ENCODE peak calls at places on chromosome 2, in eight cellular contexts. C is amniotic stem cell; I is GM12891; W is activated CD8-positive, alpha-beta memory T cell treated with anti-CD3 and anti-CD28 coated beads for 24 hours; R is aorta; X is Right ventricle myocardium superior; L is HT1080; B is NCI-H774. O is an unnamed sample.

GRCh38 chr2:164479460-164479859 is 141.8 kb downstream of the GRB14 start:
- DNase-seq in C (peak; percentile 19), I (no peak), W (no peak), R (no peak), X (no peak), L (peak; percentile 22), B (peak; percentile 4), O (no peak)

GRCh38 chr2:69535739-69536374 is 98.6 kb upstream of the NFU1 start:
- DNase-seq in C (no peak), I (no peak), W (no peak), R (no peak), X (no peak), L (no peak), B (no peak), O (no peak)

GRCh38 chr2:161709428-161709827 is 85.2 kb downstream of the SLC4A10 start:
- DNase-seq in C (no peak), I (no peak), W (no peak), R (no peak), X (no peak), L (peak; percentile 5), B (no peak), O (no peak)

GRCh38 chr2:222057249-222058073 is 241.3 kb downstream of the PAX3 start:
- DNase-seq in C (no peak), I (peak; percentile 27), W (no peak), R (no peak), X (no peak), L (no peak), B (no peak), O (no peak)

GRCh38 chr2:242038166-242038927 is 168.8 kb downstream of the RTP5 start:
- DNase-seq in C (no peak), I (no peak), W (no peak), R (no peak), X (no peak), L (no peak), B (no peak), O (no peak)

GRCh38 chr2:130819226-130819914 is 17.3 kb upstream of the ARHGEF4 start:
- DNase-seq in C (no peak), I (no peak), W (no peak), R (peak; percentile 71), X (no peak), L (no peak), B (no peak), O (no peak)

GRCh38 chr2:66447676-66448075 is 12.8 kb downstream of the MEIS1 start:
- DNase-seq in C (no peak), I (no peak), W (no peak), R (no peak), X (no peak), L (no peak), B (no peak), O (no peak)

GRCh38 chr2:240434728-240435456 is 571 bp upstream of the GPC1 start:
- DNase-seq in C (peak; percentile 78), I (peak; percentile 92), W (peak; percentile 93), R (peak; percentile 98), X (peak; percentile 95), L (peak; percentile 69), B (peak; percentile 82), O (peak; percentile 98)

GRCh38 chr2:196329959-196330358 is 158.6 kb upstream of the STK17B start:
- DNase-seq in C (no peak), I (no peak), W (no peak), R (no peak), X (no peak), L (no peak), B (no peak), O (no peak)

O was measured in kidney.